ENCODE peak calls at places on chromosomes 11 and 22, in nine cellular contexts. One of them, this sample, is unnamed.

GRCh38 chr11:93648168-93648567 is 13.3 kb upstream of the CEP295 start:
- DNase-seq in cardiac fibroblast: peak
- DNase-seq in coronary artery: no peak
- DNase-seq in D721Med: no peak
- DNase-seq in left ventricle myocardium inferior: no peak
- DNase-seq in nephron progenitor cell: no peak
- DNase-seq in fibroblast of pulmonary artery: peak
- DNase-seq in heart left ventricle: no peak
- DNase-seq in Peyer's patch: no peak
- DNase-seq in this sample: no peak

GRCh38 chr11:67698247-67698646 is 23.8 kb upstream of the ALDH3B2 start:
- DNase-seq in cardiac fibroblast: peak
- DNase-seq in coronary artery: no peak
- DNase-seq in D721Med: no peak
- DNase-seq in left ventricle myocardium inferior: no peak
- DNase-seq in nephron progenitor cell: no peak
- DNase-seq in fibroblast of pulmonary artery: no peak
- DNase-seq in heart left ventricle: no peak
- DNase-seq in Peyer's patch: no peak
- DNase-seq in this sample: no peak

GRCh38 chr22:25898707-25899365 is 156.8 kb downstream of the MYO18B start:
- DNase-seq in cardiac fibroblast: peak
- DNase-seq in coronary artery: no peak
- DNase-seq in D721Med: no peak
- DNase-seq in left ventricle myocardium inferior: no peak
- DNase-seq in nephron progenitor cell: no peak
- DNase-seq in fibroblast of pulmonary artery: no peak
- DNase-seq in heart left ventricle: no peak
- DNase-seq in Peyer's patch: no peak
- DNase-seq in this sample: no peak

GRCh38 chr11:101620026-101620425 is 36.2 kb upstream of the TRPC6 start:
- DNase-seq in cardiac fibroblast: no peak
- DNase-seq in coronary artery: no peak
- DNase-seq in D721Med: no peak
- DNase-seq in left ventricle myocardium inferior: no peak
- DNase-seq in nephron progenitor cell: no peak
- DNase-seq in fibroblast of pulmonary artery: no peak
- DNase-seq in heart left ventricle: no peak
- DNase-seq in Peyer's patch: no peak
- DNase-seq in this sample: no peak

GRCh38 chr11:556175-556699 is 4.3 kb downstream of the LMNTD2 start:
- DNase-seq in cardiac fibroblast: no peak
- DNase-seq in coronary artery: no peak
- DNase-seq in D721Med: no peak
- DNase-seq in left ventricle myocardium inferior: no peak
- DNase-seq in nephron progenitor cell: peak
- DNase-seq in fibroblast of pulmonary artery: no peak
- DNase-seq in heart left ventricle: no peak
- DNase-seq in Peyer's patch: peak
- DNase-seq in this sample: no peak

GRCh38 chr11:61728940-61729219 is 23.6 kb upstream of the MYRF start:
- DNase-seq in cardiac fibroblast: peak
- DNase-seq in coronary artery: no peak
- DNase-seq in D721Med: no peak
- DNase-seq in left ventricle myocardium inferior: no peak
- DNase-seq in nephron progenitor cell: no peak
- DNase-seq in fibroblast of pulmonary artery: peak
- DNase-seq in heart left ventricle: no peak
- DNase-seq in Peyer's patch: no peak
- DNase-seq in this sample: no peak

GRCh38 chr11:41983458-41983857 is 524.0 kb upstream of the LRRC4C start:
- DNase-seq in cardiac fibroblast: peak
- DNase-seq in coronary artery: no peak
- DNase-seq in D721Med: no peak
- DNase-seq in left ventricle myocardium inferior: no peak
- DNase-seq in nephron progenitor cell: no peak
- DNase-seq in fibroblast of pulmonary artery: peak
- DNase-seq in heart left ventricle: no peak
- DNase-seq in Peyer's patch: no peak
- DNase-seq in this sample: no peak

GRCh38 chr11:6611092-6612007 is 666 bp downstream of the TAF10 start:
- DNase-seq in cardiac fibroblast: peak
- DNase-seq in coronary artery: peak
- DNase-seq in D721Med: no peak
- DNase-seq in left ventricle myocardium inferior: peak
- DNase-seq in nephron progenitor cell: no peak
- DNase-seq in fibroblast of pulmonary artery: peak
- DNase-seq in heart left ventricle: no peak
- DNase-seq in Peyer's patch: no peak
- DNase-seq in this sample: peak

DNA sequence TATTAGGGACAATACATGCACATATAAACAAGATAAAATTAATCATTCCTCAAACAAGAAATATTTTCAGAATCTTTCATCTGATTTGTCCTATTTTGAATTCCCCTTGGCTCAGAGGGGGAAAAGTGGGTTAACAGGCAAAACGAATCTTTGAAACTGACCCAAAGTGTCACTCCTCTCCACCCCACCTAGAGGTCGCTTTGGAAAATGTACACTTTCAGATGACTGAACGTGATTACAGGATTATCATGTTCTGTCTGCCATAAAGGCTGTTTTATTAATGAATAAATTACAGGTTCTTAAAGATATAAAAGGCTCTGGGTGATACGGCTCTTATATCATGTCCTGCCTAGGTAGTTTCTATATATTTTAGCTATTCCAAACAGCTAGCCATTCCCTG is 1735.0 kb downstream of the LRRC4C start:
- DNase-seq in cardiac fibroblast: no peak
- DNase-seq in coronary artery: no peak
- DNase-seq in D721Med: no peak
- DNase-seq in left ventricle myocardium inferior: no peak
- DNase-seq in nephron progenitor cell: no peak
- DNase-seq in fibroblast of pulmonary artery: no peak
- DNase-seq in heart left ventricle: no peak
- DNase-seq in Peyer's patch: no peak
- DNase-seq in this sample: no peak
- TF ChIP-seq CTCF in cardiac fibroblast: no peak
- TF ChIP-seq CTCF in coronary artery: no peak
- TF ChIP-seq CTCF in D721Med: peak
- TF ChIP-seq CTCF in left ventricle myocardium inferior: no peak
- TF ChIP-seq CTCF in nephron progenitor cell: no peak
- TF ChIP-seq CTCF in fibroblast of pulmonary artery: no peak
- TF ChIP-seq CTCF in heart left ventricle: no peak
- TF ChIP-seq CTCF in Peyer's patch: no peak
- TF ChIP-seq CTCF in this sample: no peak

DNA sequence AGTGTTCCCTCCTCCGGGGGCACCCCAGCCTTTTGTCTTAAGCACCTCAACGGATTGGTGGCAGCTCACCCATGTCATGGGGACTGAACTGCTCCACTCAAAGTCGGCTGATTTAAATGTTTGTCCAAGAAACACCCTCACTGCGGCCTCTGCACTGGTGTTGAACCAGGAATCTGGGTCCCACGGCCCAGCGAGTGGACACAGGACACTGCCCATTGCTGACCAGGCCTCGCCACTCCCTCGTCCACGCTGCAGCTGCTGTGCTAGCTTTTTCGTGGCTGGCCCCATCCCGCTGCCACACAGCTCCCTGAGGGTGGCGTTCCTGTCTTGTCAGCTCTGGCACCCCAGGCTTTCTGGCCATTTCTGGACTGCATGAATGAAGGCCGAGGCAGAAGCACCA is 646.2 kb downstream of the BRD1 start:
- DNase-seq in cardiac fibroblast: no peak
- DNase-seq in coronary artery: no peak
- DNase-seq in D721Med: no peak
- DNase-seq in left ventricle myocardium inferior: no peak
- DNase-seq in nephron progenitor cell: no peak
- DNase-seq in fibroblast of pulmonary artery: no peak
- DNase-seq in heart left ventricle: no peak
- DNase-seq in Peyer's patch: no peak
- DNase-seq in this sample: no peak
- TF ChIP-seq CTCF in cardiac fibroblast: no peak
- TF ChIP-seq CTCF in coronary artery: no peak
- TF ChIP-seq CTCF in D721Med: no peak
- TF ChIP-seq CTCF in left ventricle myocardium inferior: no peak
- TF ChIP-seq CTCF in nephron progenitor cell: no peak
- TF ChIP-seq CTCF in fibroblast of pulmonary artery: no peak
- TF ChIP-seq CTCF in heart left ventricle: no peak
- TF ChIP-seq CTCF in Peyer's patch: no peak
- TF ChIP-seq CTCF in this sample: no peak

DNA sequence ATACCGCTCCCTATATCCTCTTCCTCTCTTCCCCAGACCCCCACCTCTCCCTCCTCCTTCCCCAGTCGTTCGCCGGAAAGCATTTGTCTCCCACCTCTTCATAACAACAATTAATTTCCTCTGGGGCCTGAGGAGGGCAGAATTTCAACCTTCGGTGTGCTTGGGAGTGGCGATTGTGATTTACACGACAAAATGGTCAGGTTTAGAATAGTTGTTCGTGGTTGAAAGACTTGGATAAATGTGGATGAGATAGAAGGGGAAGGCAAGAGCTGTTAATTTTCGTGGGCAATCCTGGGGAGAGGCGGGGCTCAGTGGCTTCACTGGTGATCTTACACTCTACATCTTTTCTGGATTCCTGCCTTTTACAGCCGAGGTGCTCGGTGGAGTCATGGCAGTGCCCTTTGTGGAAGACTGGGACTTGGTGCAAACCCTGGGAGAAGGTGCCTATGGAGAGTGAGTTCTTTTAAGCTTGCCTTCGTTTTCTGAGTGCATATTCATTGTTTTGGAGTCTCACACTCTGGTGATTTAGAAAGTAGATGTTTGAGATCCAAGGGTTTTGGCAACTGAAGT is 1.5 kb downstream of the CHEK1 start:
- DNase-seq in cardiac fibroblast: no peak
- DNase-seq in coronary artery: no peak
- DNase-seq in D721Med: no peak
- DNase-seq in left ventricle myocardium inferior: no peak
- DNase-seq in nephron progenitor cell: no peak
- DNase-seq in fibroblast of pulmonary artery: no peak
- DNase-seq in heart left ventricle: no peak
- DNase-seq in Peyer's patch: peak
- DNase-seq in this sample: no peak
- TF ChIP-seq CTCF in cardiac fibroblast: peak
- TF ChIP-seq CTCF in coronary artery: no peak
- TF ChIP-seq CTCF in D721Med: peak
- TF ChIP-seq CTCF in left ventricle myocardium inferior: no peak
- TF ChIP-seq CTCF in nephron progenitor cell: no peak
- TF ChIP-seq CTCF in fibroblast of pulmonary artery: peak
- TF ChIP-seq CTCF in heart left ventricle: no peak
- TF ChIP-seq CTCF in Peyer's patch: peak
- TF ChIP-seq CTCF in this sample: no peak

GRCh38 chr22:45082795-45083194 is 73.0 kb upstream of the PHF21B start:
- DNase-seq in cardiac fibroblast: peak
- DNase-seq in coronary artery: no peak
- DNase-seq in D721Med: no peak
- DNase-seq in left ventricle myocardium inferior: no peak
- DNase-seq in nephron progenitor cell: no peak
- DNase-seq in fibroblast of pulmonary artery: no peak
- DNase-seq in heart left ventricle: no peak
- DNase-seq in Peyer's patch: no peak
- DNase-seq in this sample: no peak
- TF ChIP-seq CTCF in cardiac fibroblast: peak
- TF ChIP-seq CTCF in coronary artery: no peak
- TF ChIP-seq CTCF in D721Med: peak
- TF ChIP-seq CTCF in left ventricle myocardium inferior: peak
- TF ChIP-seq CTCF in nephron progenitor cell: peak
- TF ChIP-seq CTCF in fibroblast of pulmonary artery: peak
- TF ChIP-seq CTCF in heart left ventricle: no peak
- TF ChIP-seq CTCF in Peyer's patch: no peak
- TF ChIP-seq CTCF in this sample: no peak

DNA sequence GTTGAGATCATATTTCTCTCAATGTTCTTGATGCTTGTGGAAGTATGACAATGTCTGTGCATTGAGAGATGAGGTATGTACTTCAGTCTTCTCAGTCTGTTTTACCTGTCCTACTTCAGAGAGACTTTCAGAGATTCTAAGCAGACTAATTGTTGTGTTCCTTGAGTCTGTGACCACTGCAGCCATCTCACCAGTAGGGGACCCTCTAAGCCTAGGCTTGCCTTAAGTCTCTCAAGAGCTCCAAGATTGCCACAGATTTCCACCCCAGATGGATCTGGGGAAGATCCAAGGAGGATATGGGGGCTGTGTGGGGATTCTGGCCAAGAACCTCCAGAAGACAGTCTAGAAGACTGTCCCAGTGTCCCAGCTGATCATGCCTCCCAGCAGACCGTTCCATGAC is 179.9 kb upstream of the PLET1 start:
- DNase-seq in cardiac fibroblast: no peak
- DNase-seq in coronary artery: no peak
- DNase-seq in D721Med: no peak
- DNase-seq in left ventricle myocardium inferior: no peak
- DNase-seq in nephron progenitor cell: no peak
- DNase-seq in fibroblast of pulmonary artery: no peak
- DNase-seq in heart left ventricle: no peak
- DNase-seq in Peyer's patch: no peak
- DNase-seq in this sample: no peak
- TF ChIP-seq CTCF in cardiac fibroblast: peak
- TF ChIP-seq CTCF in coronary artery: no peak
- TF ChIP-seq CTCF in D721Med: peak
- TF ChIP-seq CTCF in left ventricle myocardium inferior: no peak
- TF ChIP-seq CTCF in nephron progenitor cell: peak
- TF ChIP-seq CTCF in fibroblast of pulmonary artery: no peak
- TF ChIP-seq CTCF in heart left ventricle: no peak
- TF ChIP-seq CTCF in Peyer's patch: no peak
- TF ChIP-seq CTCF in this sample: no peak

DNA sequence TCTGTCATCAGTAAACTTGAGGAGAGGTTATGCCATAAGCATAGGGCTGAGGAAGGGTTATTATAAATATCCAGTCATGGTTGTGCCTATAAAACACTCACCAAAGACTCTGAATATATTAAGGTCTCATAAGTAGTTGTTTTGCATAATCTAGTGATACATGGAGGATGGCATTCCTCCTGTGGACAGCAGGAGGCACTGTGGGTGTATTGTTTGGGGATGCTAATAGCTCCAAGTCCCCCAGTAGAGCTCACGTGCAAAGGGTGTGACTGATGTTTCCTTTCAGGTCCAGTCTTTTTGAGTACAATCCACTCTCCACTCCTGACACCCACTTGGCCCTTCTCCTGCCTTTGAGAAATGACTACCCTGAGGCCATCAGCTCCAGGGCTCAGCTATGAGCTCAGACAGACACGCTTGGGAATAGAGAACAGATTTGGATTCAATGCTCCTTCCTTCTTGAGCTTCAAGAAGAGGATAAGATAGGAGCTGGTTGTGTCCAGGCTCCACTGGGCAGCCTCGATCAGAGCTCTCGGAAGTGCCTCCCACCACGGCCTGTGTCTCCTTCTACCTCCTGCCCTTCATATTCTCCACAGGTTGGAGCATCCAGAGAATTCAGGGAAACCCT is 85.2 kb upstream of the IGLL5 start:
- DNase-seq in cardiac fibroblast: peak
- DNase-seq in coronary artery: no peak
- DNase-seq in D721Med: no peak
- DNase-seq in left ventricle myocardium inferior: no peak
- DNase-seq in nephron progenitor cell: no peak
- DNase-seq in fibroblast of pulmonary artery: no peak
- DNase-seq in heart left ventricle: no peak
- DNase-seq in Peyer's patch: no peak
- DNase-seq in this sample: no peak
- TF ChIP-seq CTCF in cardiac fibroblast: peak
- TF ChIP-seq CTCF in coronary artery: no peak
- TF ChIP-seq CTCF in D721Med: peak
- TF ChIP-seq CTCF in left ventricle myocardium inferior: peak
- TF ChIP-seq CTCF in nephron progenitor cell: peak
- TF ChIP-seq CTCF in fibroblast of pulmonary artery: peak
- TF ChIP-seq CTCF in heart left ventricle: peak
- TF ChIP-seq CTCF in Peyer's patch: peak
- TF ChIP-seq CTCF in this sample: no peak

This sample was measured in activated B cell treated with CpG ODN at 0.5 μM for 24 hours.